ENCODE peak calls at places on chromosome 17, in seven cellular contexts. Z is activated effector memory CD4-positive, alpha-beta T cell treated with Interleukin-2 at 50 U/mL for 16 hours; D is omental fat pad; H is activated T-cell treated with anti-CD3 and anti-CD28 coated beads, Interleukin-2, amount 50 U/mL, for 72 hours; K is activated naive CD4-positive, alpha-beta T cell treated with Interleukin-2 at 50 U/mL for 16 hours; T is tibial artery; N is BE2C. U is an unnamed sample.
A peak's percentile ranks its signal among the peaks of the same experiment; 100 is the strongest.

GRCh38 chr17:82428546-82428945 is 10.2 kb upstream of the OGFOD3 start:
- DNase-seq in Z (no peak), D (no peak), H (no peak), K (no peak), T (no peak), N (no peak), U (no peak)

GRCh38 chr17:57293077-57293476 is 36.8 kb downstream of the MSI2 start:
- DNase-seq in Z (no peak), D (no peak), H (no peak), K (no peak), T (no peak), N (no peak), U (peak; percentile 37)

GRCh38 chr17:57619061-57619937 is 125.8 kb downstream of the CCDC182 start:
- DNase-seq in Z (no peak), D (no peak), H (no peak), K (no peak), T (peak; percentile 40), N (peak; percentile 71), U (peak; percentile 64)

GRCh38 chr17:78412403-78412802 is 34.0 kb downstream of the PGS1 start:
- DNase-seq in Z (no peak), D (no peak), H (peak; percentile 77), K (peak; percentile 45), T (no peak), N (no peak), U (peak; percentile 20)

GRCh38 chr17:82917656-82918345 is 78.0 kb upstream of the ZNF750 start:
- DNase-seq in Z (no peak), D (no peak), H (peak; percentile 52), K (peak; percentile 18), T (no peak), N (peak; percentile 51), U (no peak)

GRCh38 chr17:76266244-76266938 is 1.2 kb downstream of the UBALD2 start:
- DNase-seq in Z (no peak), D (no peak), H (peak; percentile 40), K (no peak), T (no peak), N (no peak), U (peak; percentile 35)

GRCh38 chr17:45783593-45784292 is 377 bp upstream of the CRHR1 start:
- DNase-seq in Z (no peak), D (no peak), H (peak; percentile 4), K (peak; percentile 6), T (no peak), N (peak; percentile 32), U (no peak)

GRCh38 chr17:61150686-61151299 is 248.8 kb upstream of the TBX2 start:
- DNase-seq in Z (no peak), D (no peak), H (no peak), K (no peak), T (no peak), N (no peak), U (no peak)

GRCh38 chr17:74529243-74529642 is 2.0 kb downstream of the CD300LB start:
- DNase-seq in Z (no peak), D (no peak), H (no peak), K (no peak), T (peak; percentile 19), N (no peak), U (no peak)

GRCh38 chr17:50117202-50118040 is 12.5 kb downstream of the SAMD14 start:
- DNase-seq in Z (peak; percentile 54), D (no peak), H (peak; percentile 77), K (peak; percentile 71), T (peak; percentile 75), N (peak; percentile 88), U (peak; percentile 47)

GRCh38 chr17:82668631-82669099 is 20.4 kb upstream of the WDR45B start:
- DNase-seq in Z (no peak), D (no peak), H (peak; percentile 55), K (peak; percentile 21), T (peak; percentile 83), N (peak; percentile 86), U (peak; percentile 38)

GRCh38 chr17:19387921-19388521 is 1.0 kb upstream of the MFAP4 start:
- DNase-seq in Z (no peak), D (no peak), H (no peak), K (no peak), T (no peak), N (no peak), U (peak; percentile 86)

GRCh38 chr17:75764711-75765421 is at the start of gene GALK1:
- DNase-seq in Z (peak; percentile 62), D (peak; percentile 67), H (peak; percentile 85), K (peak; percentile 74), T (peak; percentile 90), N (peak; percentile 85), U (peak; percentile 53)

GRCh38 chr17:17186051-17186450 is 20.1 kb downstream of the PLD6 start:
- DNase-seq in Z (no peak), D (no peak), H (peak; percentile 71), K (peak; percentile 74), T (no peak), N (no peak), U (no peak)

GRCh38 chr17:67467500-67468481 is 90.7 kb downstream of the PITPNC1 start:
- DNase-seq in Z (no peak), D (no peak), H (no peak), K (no peak), T (no peak), N (peak; percentile 29), U (no peak)

GRCh38 chr17:74579910-74580309 is 12.2 kb downstream of the CD300LD start:
- DNase-seq in Z (no peak), D (no peak), H (no peak), K (no peak), T (no peak), N (no peak), U (no peak)

GRCh38 chr17:9880582-9880999 is 24.5 kb downstream of the RCVRN start:
- DNase-seq in Z (no peak), D (no peak), H (no peak), K (no peak), T (no peak), N (no peak), U (peak; percentile 35)

GRCh38 chr17:61122356-61122913 is 277.2 kb upstream of the TBX2 start:
- DNase-seq in Z (no peak), D (no peak), H (no peak), K (no peak), T (no peak), N (no peak), U (no peak)

GRCh38 chr17:77217566-77217965 is 76.8 kb downstream of the SEC14L1 start:
- DNase-seq in Z (no peak), D (no peak), H (no peak), K (no peak), T (no peak), N (no peak), U (no peak)

GRCh38 chr17:283911-284675 is 68.5 kb downstream of the RPH3AL start:
- DNase-seq in Z (no peak), D (no peak), H (no peak), K (no peak), T (peak; percentile 38), N (no peak), U (no peak)

GRCh38 chr17:36697907-36698526 is 96.6 kb downstream of the MRM1 start:
- DNase-seq in Z (no peak), D (no peak), H (no peak), K (no peak), T (no peak), N (no peak), U (no peak)

GRCh38 chr17:78154903-78155811 is 9.0 kb downstream of the C17orf99 start:
- DNase-seq in Z (no peak), D (no peak), H (no peak), K (no peak), T (no peak), N (no peak), U (no peak)

GRCh38 chr17:79785900-79786810 is 8.2 kb downstream of the CBX2 start:
- DNase-seq in Z (no peak), D (no peak), H (no peak), K (no peak), T (no peak), N (no peak), U (no peak)

GRCh38 chr17:43416998-43417891 is 18.5 kb downstream of the ARL4D start:
- DNase-seq in Z (no peak), D (no peak), H (no peak), K (no peak), T (peak; percentile 92), N (no peak), U (peak; percentile 30)

GRCh38 chr17:13961262-13961661 is 108.0 kb upstream of the COX10 start:
- DNase-seq in Z (no peak), D (no peak), H (no peak), K (no peak), T (no peak), N (no peak), U (no peak)

GRCh38 chr17:7380855-7381683 is at the start of gene TNK1:
- DNase-seq in Z (no peak), D (no peak), H (no peak), K (no peak), T (no peak), N (no peak), U (no peak)

GRCh38 chr17:64519601-64520000 is 12.8 kb downstream of the CEP95 start:
- DNase-seq in Z (no peak), D (no peak), H (no peak), K (no peak), T (no peak), N (no peak), U (no peak)

GRCh38 chr17:6092182-6092922 is 22.2 kb downstream of the WSCD1 start:
- DNase-seq in Z (no peak), D (no peak), H (no peak), K (no peak), T (peak; percentile 47), N (no peak), U (no peak)

GRCh38 chr17:19470529-19471261 is 59.7 kb downstream of the RNF112 start:
- DNase-seq in Z (no peak), D (no peak), H (no peak), K (no peak), T (peak; percentile 90), N (no peak), U (no peak)